ENCODE peak calls at places on chromosome 21, in ten cellular contexts. M, U, J, B, Q, I, S, C, V and R are unnamed samples.

GRCh38 chr21:42669069-42669468 is 15.6 kb downstream of the PDE9A start:
- DNase-seq in M (no peak), U (peak), J (no peak), B (peak), Q (no peak), I (no peak), S (peak), C (no peak), V (no peak), R (no peak)

GRCh38 chr21:31557956-31558838 is 101.3 kb upstream of the SOD1 start:
- DNase-seq in M (no peak), U (no peak), J (no peak), B (peak), Q (no peak), I (no peak), S (no peak), C (no peak), V (no peak), R (no peak)

GRCh38 chr21:43825610-43825935 is 36.2 kb downstream of the RRP1 start:
- DNase-seq in M (no peak), U (peak), J (no peak), B (no peak), Q (no peak), I (no peak), S (no peak), C (no peak), V (no peak), R (no peak)

GRCh38 chr21:25491267-25491666 is 116.0 kb downstream of the MRPL39 start:
- DNase-seq in M (no peak), U (no peak), J (no peak), B (no peak), Q (no peak), I (no peak), S (no peak), C (no peak), V (no peak), R (no peak)

GRCh38 chr21:20789696-20790095 is 208.5 kb upstream of the NCAM2 start:
- DNase-seq in M (no peak), U (no peak), J (no peak), B (no peak), Q (no peak), I (no peak), S (peak), C (no peak), V (peak), R (no peak)

GRCh38 chr21:41975391-41976272 is 21.8 kb upstream of the C2CD2 start:
- DNase-seq in M (no peak), U (no peak), J (no peak), B (peak), Q (no peak), I (no peak), S (no peak), C (no peak), V (no peak), R (no peak)

GRCh38 chr21:43277481-43278351 is 108.9 kb downstream of the CRYAA start:
- DNase-seq in M (peak), U (no peak), J (peak), B (no peak), Q (no peak), I (no peak), S (no peak), C (peak), V (peak), R (no peak)

GRCh38 chr21:43603230-43603626 is 56.1 kb downstream of the HSF2BP start:
- DNase-seq in M (no peak), U (no peak), J (peak), B (no peak), Q (no peak), I (no peak), S (no peak), C (peak), V (no peak), R (no peak)

GRCh38 chr21:17818158-17819113 is 720 bp downstream of the C21orf91 start:
- DNase-seq in M (peak), U (peak), J (peak), B (peak), Q (no peak), I (peak), S (peak), C (peak), V (peak), R (no peak)

GRCh38 chr21:43188712-43189151 is 19.9 kb downstream of the CRYAA start:
- DNase-seq in M (no peak), U (peak), J (peak), B (no peak), Q (peak), I (no peak), S (no peak), C (no peak), V (no peak), R (peak)

GRCh38 chr21:37587635-37588177 is 221.1 kb downstream of the DYRK1A start:
- DNase-seq in M (no peak), U (no peak), J (no peak), B (peak), Q (no peak), I (no peak), S (no peak), C (no peak), V (no peak), R (no peak)

GRCh38 chr21:34544032-34544496 is 32.1 kb upstream of the KCNE1 start:
- DNase-seq in M (peak), U (no peak), J (peak), B (peak), Q (no peak), I (peak), S (peak), C (peak), V (peak), R (peak)

GRCh38 chr21:30372139-30372770 is at the start of gene KRTAP13-2:
- DNase-seq in M (no peak), U (no peak), J (no peak), B (no peak), Q (no peak), I (no peak), S (no peak), C (no peak), V (no peak), R (no peak)

GRCh38 chr21:28822882-28823335 is 169.8 kb downstream of the LTN1 start:
- DNase-seq in M (no peak), U (no peak), J (no peak), B (no peak), Q (no peak), I (peak), S (peak), C (no peak), V (peak), R (peak)

GRCh38 chr21:34693192-34693810 is 24.5 kb downstream of the CLIC6 start:
- DNase-seq in M (no peak), U (no peak), J (peak), B (peak), Q (no peak), I (peak), S (peak), C (peak), V (peak), R (peak)

GRCh38 chr21:38909109-38909508 is 103.4 kb downstream of the ETS2 start:
- DNase-seq in M (no peak), U (no peak), J (no peak), B (no peak), Q (no peak), I (no peak), S (no peak), C (no peak), V (peak), R (no peak)

GRCh38 chr21:38905751-38906150 is 100.0 kb downstream of the ETS2 start:
- DNase-seq in M (no peak), U (no peak), J (no peak), B (no peak), Q (no peak), I (no peak), S (no peak), C (no peak), V (peak), R (no peak)

GRCh38 chr21:38909929-38910328 is 104.2 kb downstream of the ETS2 start:
- DNase-seq in M (no peak), U (no peak), J (no peak), B (no peak), Q (no peak), I (no peak), S (no peak), C (peak), V (no peak), R (no peak)

GRCh38 chr21:38910390-38911008 is 104.8 kb downstream of the ETS2 start:
- DNase-seq in M (no peak), U (no peak), J (peak), B (no peak), Q (no peak), I (no peak), S (no peak), C (no peak), V (no peak), R (no peak)

GRCh38 chr21:38908537-38908936 is 102.8 kb downstream of the ETS2 start:
- DNase-seq in M (no peak), U (no peak), J (no peak), B (no peak), Q (no peak), I (no peak), S (no peak), C (no peak), V (no peak), R (no peak)
- H3K4me3 ChIP-seq in M (no peak), U (no peak), J (no peak), B (no peak), Q (no peak), I (no peak), S (no peak), C (no peak), V (no peak), R (no peak)

DNA sequence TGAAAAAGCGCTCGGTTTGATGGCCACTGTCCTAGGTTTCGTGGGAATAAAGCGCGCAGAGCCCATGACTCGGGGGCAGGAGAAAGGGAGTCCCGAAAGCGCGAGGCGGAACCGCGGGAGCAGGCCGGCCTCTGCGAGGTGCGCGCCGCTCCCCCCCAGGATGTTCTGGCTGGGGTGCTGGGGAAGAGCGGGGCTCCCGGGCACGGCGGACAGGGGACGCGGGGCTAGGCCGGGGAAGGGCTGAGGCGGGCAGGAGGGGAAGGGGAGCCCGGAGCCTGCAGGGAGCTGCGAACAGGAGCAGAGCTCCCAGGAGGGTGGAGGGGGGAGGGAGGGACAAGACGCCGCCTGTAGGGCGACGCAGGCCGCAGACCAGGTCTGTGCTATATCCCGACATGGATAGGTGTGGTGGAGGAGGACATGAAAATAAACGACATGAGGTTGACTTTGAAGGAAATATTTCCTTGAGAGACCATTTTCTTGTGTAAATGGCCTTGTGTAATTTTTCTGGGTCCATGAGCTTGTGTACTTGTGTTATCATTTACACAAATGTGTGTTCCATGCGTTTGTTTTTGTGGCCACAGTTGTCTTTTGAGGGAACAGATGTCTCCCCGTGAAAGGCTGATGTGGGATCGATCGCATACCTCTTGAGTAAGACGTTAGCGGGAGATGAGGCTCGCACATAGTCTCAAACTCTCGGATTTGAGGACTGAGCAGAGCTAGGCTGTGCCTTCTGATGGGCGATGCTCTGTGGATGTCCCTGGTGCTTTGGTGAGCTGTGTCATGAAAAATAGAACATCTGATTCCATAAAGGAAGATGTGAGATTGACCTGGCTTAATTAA is 1.3 kb downstream of the PCNT start:
- DNase-seq in M (peak), U (peak), J (peak), B (peak), Q (no peak), I (peak), S (peak), C (peak), V (peak), R (peak)
- TF ChIP-seq CTCF in M (no peak), U (no peak), J (no peak), B (no peak), Q (peak), I (peak), S (peak), C (no peak), V (peak), R (peak)

GRCh38 chr21:44917446-44918106 is 3.1 kb downstream of the ITGB2 start:
- DNase-seq in M (peak), U (no peak), J (no peak), B (no peak), Q (no peak), I (no peak), S (no peak), C (no peak), V (no peak), R (no peak)

GRCh38 chr21:44918107-44918470 is 2.6 kb downstream of the ITGB2 start:
- DNase-seq in M (peak), U (no peak), J (no peak), B (no peak), Q (no peak), I (no peak), S (no peak), C (no peak), V (no peak), R (no peak)

GRCh38 chr21:44918581-44919033 is 2.1 kb downstream of the ITGB2 start:
- DNase-seq in M (peak), U (no peak), J (no peak), B (no peak), Q (no peak), I (no peak), S (no peak), C (no peak), V (no peak), R (no peak)

GRCh38 chr21:44919111-44919912 is 1.4 kb downstream of the ITGB2 start:
- DNase-seq in M (peak), U (no peak), J (no peak), B (no peak), Q (no peak), I (no peak), S (no peak), C (no peak), V (no peak), R (no peak)

GRCh38 chr21:44916965-44917364 is 3.7 kb downstream of the ITGB2 start:
- DNase-seq in M (no peak), U (no peak), J (no peak), B (no peak), Q (no peak), I (no peak), S (no peak), C (no peak), V (no peak), R (no peak)
- H3K4me3 ChIP-seq in M (no peak), U (no peak), J (no peak), B (no peak), Q (no peak), I (no peak), S (no peak), C (no peak), V (no peak), R (no peak)

DNA sequence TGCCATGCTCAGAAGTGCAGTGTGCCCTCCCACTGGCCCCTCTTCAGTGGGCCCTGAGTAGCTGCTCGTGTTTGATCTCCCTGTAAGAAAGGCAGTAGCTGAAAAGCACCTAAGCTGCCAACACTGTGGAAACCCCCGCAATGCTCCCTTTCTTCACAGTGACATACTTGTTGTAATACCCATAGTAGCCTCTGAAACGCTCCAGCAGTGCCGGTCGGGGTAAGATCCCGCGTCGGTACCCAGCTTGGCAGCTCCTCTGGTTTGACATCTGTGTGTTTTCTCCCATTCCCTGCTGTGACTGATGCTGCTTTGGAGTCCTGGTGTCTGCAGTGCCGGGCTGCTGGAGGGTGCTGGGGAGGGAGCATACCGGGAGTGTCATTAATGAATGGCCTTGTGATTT is 3.6 kb downstream of the CHAF1B start:
- DNase-seq in M (no peak), U (no peak), J (peak), B (peak), Q (no peak), I (peak), S (no peak), C (no peak), V (no peak), R (no peak)
- TF ChIP-seq CTCF in M (peak), U (no peak), J (peak), B (no peak), Q (no peak), I (peak), S (no peak), C (no peak), V (no peak), R (no peak)

DNA sequence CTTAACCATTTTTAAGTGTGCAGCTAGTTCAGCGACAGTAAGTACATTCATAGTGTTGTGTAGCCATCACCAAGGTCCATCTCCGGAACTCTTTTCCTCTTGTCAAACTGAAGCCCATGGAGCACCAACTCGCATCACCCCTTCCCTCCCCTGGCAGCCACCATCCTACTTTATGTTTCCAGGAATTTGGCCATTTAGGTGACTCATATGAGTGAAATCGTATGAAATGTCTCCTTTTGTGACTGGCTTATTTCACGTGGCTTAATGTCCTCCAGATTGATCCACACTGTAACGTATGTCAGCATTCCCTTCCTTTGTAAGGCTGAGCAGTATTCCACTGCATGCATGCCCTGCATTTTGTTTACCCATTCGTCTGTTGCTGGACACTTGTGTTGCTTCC is 2.5 kb downstream of the COL6A2 start:
- DNase-seq in M (no peak), U (peak), J (no peak), B (no peak), Q (no peak), I (peak), S (peak), C (no peak), V (peak), R (no peak)
- H3K4me3 ChIP-seq in M (no peak), U (no peak), J (no peak), B (no peak), Q (no peak), I (peak), S (peak), C (peak), V (peak), R (no peak)

GRCh38 chr21:23936991-23937390 is 1670.3 kb downstream of the MRPL39 start:
- DNase-seq in M (no peak), U (no peak), J (no peak), B (no peak), Q (no peak), I (no peak), S (no peak), C (no peak), V (no peak), R (no peak)

GRCh38 chr21:23930565-23930964 is 1676.7 kb downstream of the MRPL39 start:
- DNase-seq in M (no peak), U (no peak), J (no peak), B (no peak), Q (no peak), I (no peak), S (no peak), C (no peak), V (no peak), R (no peak)

GRCh38 chr21:23939369-23940065 is 1667.8 kb downstream of the MRPL39 start:
- DNase-seq in M (no peak), U (no peak), J (no peak), B (no peak), Q (no peak), I (no peak), S (no peak), C (no peak), V (no peak), R (no peak)

DNA sequence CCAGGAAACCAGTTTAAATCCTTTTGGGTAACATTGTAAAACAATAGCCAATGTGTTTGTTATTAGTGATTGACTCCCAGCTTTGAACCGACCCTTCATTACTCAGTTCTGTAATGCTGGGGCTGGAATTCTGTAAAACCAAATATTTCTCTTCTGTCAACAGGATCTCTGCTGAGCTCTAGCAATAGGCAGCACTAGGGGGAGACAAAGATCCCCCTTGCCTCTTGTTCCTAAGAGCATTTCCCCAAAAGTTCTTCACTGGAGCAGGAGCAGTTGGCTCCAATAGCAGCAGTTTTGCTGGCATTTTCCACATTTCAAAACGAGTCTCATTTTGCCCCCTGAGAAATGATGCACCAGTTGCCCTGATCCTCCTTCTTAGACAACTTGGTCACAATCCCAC is 1671.1 kb downstream of the MRPL39 start:
- DNase-seq in M (no peak), U (no peak), J (no peak), B (peak), Q (no peak), I (no peak), S (peak), C (no peak), V (no peak), R (no peak)
- TF ChIP-seq CTCF in M (no peak), U (no peak), J (no peak), B (peak), Q (peak), I (no peak), S (no peak), C (peak), V (no peak), R (peak)

GRCh38 chr21:36159356-36159921 is 2.8 kb downstream of the DOP1B start:
- DNase-seq in M (no peak), U (no peak), J (no peak), B (no peak), Q (no peak), I (no peak), S (no peak), C (no peak), V (peak), R (no peak)

GRCh38 chr21:36156815-36157670 is at the start of gene DOP1B:
- DNase-seq in M (no peak), U (no peak), J (peak), B (no peak), Q (no peak), I (no peak), S (no peak), C (no peak), V (no peak), R (no peak)

GRCh38 chr21:36156339-36156814 is 247 bp upstream of the DOP1B start:
- DNase-seq in M (peak), U (peak), J (peak), B (peak), Q (peak), I (peak), S (peak), C (peak), V (peak), R (peak)

GRCh38 chr21:36160850-36161178 is 4.2 kb downstream of the DOP1B start:
- DNase-seq in M (no peak), U (no peak), J (no peak), B (no peak), Q (no peak), I (no peak), S (no peak), C (no peak), V (no peak), R (no peak)

GRCh38 chr21:36155603-36156338 is 853 bp upstream of the DOP1B start:
- DNase-seq in M (peak), U (peak), J (peak), B (peak), Q (no peak), I (no peak), S (no peak), C (peak), V (no peak), R (peak)
- H3K4me3 ChIP-seq in M (peak), U (peak), J (peak), B (peak), Q (peak), I (peak), S (peak), C (peak), V (peak), R (peak)

DNA sequence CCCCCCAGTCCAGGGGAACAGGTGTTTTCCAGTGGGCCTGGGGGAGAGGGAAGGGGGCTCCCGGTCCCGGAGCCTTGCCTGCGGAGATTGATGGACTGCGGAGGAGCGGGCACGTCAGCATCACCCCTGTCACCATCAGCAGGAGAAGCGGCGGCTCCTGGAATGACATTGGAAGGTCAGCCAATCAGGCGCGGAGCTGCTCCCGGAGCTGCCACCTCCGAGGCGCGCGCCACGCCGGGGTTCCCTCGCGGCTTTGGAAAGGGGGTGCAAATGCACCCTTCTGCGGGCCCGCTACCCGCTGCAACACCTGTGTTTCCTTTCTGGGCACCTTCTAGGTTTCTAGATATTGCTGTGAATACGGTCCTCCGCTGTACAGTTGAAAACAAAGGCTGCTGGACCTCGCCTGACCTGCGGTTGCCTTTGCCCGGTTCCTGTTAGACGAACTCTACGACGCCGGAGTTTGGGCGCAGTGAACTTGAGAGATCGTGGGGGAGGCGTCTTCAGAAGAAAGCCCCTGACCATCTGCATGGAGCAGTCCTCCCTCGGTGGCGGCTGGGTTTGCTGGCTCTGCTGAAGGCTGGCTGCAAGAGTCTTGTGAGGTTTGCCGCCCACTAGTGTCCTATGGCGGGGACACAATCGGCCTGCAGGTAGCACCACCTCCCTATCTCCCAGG is 5.3 kb downstream of the DSCAM start:
- DNase-seq in M (peak), U (no peak), J (peak), B (peak), Q (no peak), I (no peak), S (no peak), C (peak), V (no peak), R (peak)
- TF ChIP-seq CTCF in M (peak), U (no peak), J (peak), B (peak), Q (peak), I (peak), S (no peak), C (peak), V (no peak), R (peak)